ENCODE peak calls at places on chromosomes 1 and 21, in seven cellular contexts. C is NCI-H1105, I is NCI-H510A treated with DMSO at 0.1 percent for 48 hours, H is Kasumi-1, T is endothelial cell, S is cardiac fibroblast, P is AG20443. R is an unnamed sample.

GRCh38 chr1:24929876-24930702 is at the start of gene RUNX3:
- DNase-seq in C (peak), I (peak), H (peak), T (no peak), S (no peak), P (peak), R (no peak)

GRCh38 chr1:160836561-160836960 is 26.1 kb downstream of the CD244 start:
- DNase-seq in C (no peak), I (no peak), H (no peak), T (no peak), S (no peak), P (no peak), R (no peak)

GRCh38 chr1:114428083-114428754 is 82.8 kb downstream of the TRIM33 start:
- DNase-seq in C (no peak), I (no peak), H (peak), T (no peak), S (peak), P (peak), R (no peak)

GRCh38 chr1:30652151-30652915 is 71.1 kb downstream of the MATN1 start:
- DNase-seq in C (peak), I (no peak), H (no peak), T (no peak), S (no peak), P (no peak), R (no peak)

GRCh38 chr1:237888143-237888542 is 2.6 kb downstream of the ZP4 start:
- DNase-seq in C (no peak), I (no peak), H (no peak), T (no peak), S (no peak), P (no peak), R (no peak)

GRCh38 chr1:111448482-111448917 is 556 bp downstream of the WDR77 start:
- DNase-seq in C (no peak), I (no peak), H (no peak), T (no peak), S (peak), P (no peak), R (no peak)

GRCh38 chr1:47906009-47906432 is 91.2 kb downstream of the TRABD2B start:
- DNase-seq in C (peak), I (peak), H (no peak), T (no peak), S (peak), P (peak), R (no peak)

GRCh38 chr21:45326834-45327457 is 39.3 kb upstream of the POFUT2 start:
- DNase-seq in C (no peak), I (no peak), H (no peak), T (no peak), S (no peak), P (no peak), R (no peak)

GRCh38 chr1:214514032-214514818 is 37.2 kb downstream of the PTPN14 start:
- DNase-seq in C (no peak), I (no peak), H (peak), T (no peak), S (peak), P (no peak), R (no peak)

GRCh38 chr21:43845386-43845785 is 19.6 kb upstream of the AGPAT3 start:
- DNase-seq in C (no peak), I (no peak), H (no peak), T (no peak), S (no peak), P (no peak), R (no peak)

GRCh38 chr1:198771562-198772153 is 132.8 kb downstream of the PTPRC start:
- DNase-seq in C (peak), I (peak), H (peak), T (peak), S (peak), P (peak), R (no peak)

GRCh38 chr1:34296059-34296458 is 119.4 kb downstream of the C1orf94 start:
- DNase-seq in C (no peak), I (no peak), H (no peak), T (no peak), S (no peak), P (no peak), R (no peak)

GRCh38 chr1:187491082-187491720 is 662.5 kb downstream of the PLA2G4A start:
- DNase-seq in C (no peak), I (peak), H (no peak), T (no peak), S (no peak), P (no peak), R (no peak)

GRCh38 chr21:39518055-39518844 is 66.5 kb downstream of the SH3BGR start:
- DNase-seq in C (peak), I (peak), H (peak), T (peak), S (peak), P (peak), R (peak)

GRCh38 chr1:9827558-9828185 is 3.9 kb upstream of the CLSTN1 start:
- DNase-seq in C (peak), I (peak), H (peak), T (no peak), S (peak), P (no peak), R (no peak)

GRCh38 chr1:196207624-196208204 is 400.5 kb downstream of the KCNT2 start:
- DNase-seq in C (no peak), I (no peak), H (no peak), T (no peak), S (no peak), P (no peak), R (no peak)

GRCh38 chr1:1204998-1205768 is 1.2 kb downstream of the TNFRSF18 start:
- DNase-seq in C (no peak), I (no peak), H (no peak), T (peak), S (no peak), P (no peak), R (no peak)

GRCh38 chr1:207064546-207064945 is 11.5 kb downstream of the PFKFB2 start:
- DNase-seq in C (no peak), I (no peak), H (no peak), T (no peak), S (no peak), P (no peak), R (no peak)

GRCh38 chr1:205593532-205593931 is 38.3 kb downstream of the ELK4 start:
- DNase-seq in C (no peak), I (no peak), H (no peak), T (no peak), S (no peak), P (no peak), R (no peak)

GRCh38 chr1:180912211-180912800 is 391 bp upstream of the KIAA1614 start:
- DNase-seq in C (no peak), I (no peak), H (no peak), T (peak), S (peak), P (peak), R (no peak)

GRCh38 chr1:198416276-198416675 is 124.2 kb downstream of the ATP6V1G3 start:
- DNase-seq in C (no peak), I (no peak), H (no peak), T (no peak), S (peak), P (peak), R (no peak)

GRCh38 chr1:100440075-100440809 is 87.9 kb downstream of the CDC14A start:
- DNase-seq in C (no peak), I (peak), H (peak), T (no peak), S (no peak), P (no peak), R (no peak)

GRCh38 chr1:203207751-203208150 is 21.2 kb upstream of the CHI3L1 start:
- DNase-seq in C (no peak), I (no peak), H (no peak), T (no peak), S (no peak), P (no peak), R (no peak)

GRCh38 chr1:201215531-201216357 is 25.1 kb downstream of the IGFN1 start:
- DNase-seq in C (no peak), I (no peak), H (peak), T (peak), S (no peak), P (no peak), R (no peak)

R was measured in NCI-H2107.